ENCODE peak calls at places on chromosomes 11 and 22, in ten cellular contexts. Z is OCI-LY7, G is HFF-Myc, Y is choroid plexus epithelial cell, D is tibial nerve, Q is HL-60, M is Peyer's patch, U is lower leg skin, K is astrocyte of the cerebellum, J is neural progenitor cell. H is an unnamed sample.

GRCh38 chr22:41739576-41739975 is 40.3 kb downstream of the MEI1 start:
- DNase-seq in Z (no peak), G (no peak), Y (no peak), D (no peak), Q (no peak), M (no peak), U (no peak), K (no peak), J (no peak), H (no peak)

GRCh38 chr22:28594784-28595324 is 84.8 kb downstream of the TTC28 start:
- DNase-seq in Z (peak; percentile 62), G (peak; percentile 61), Y (peak; percentile 84), D (no peak), Q (peak; percentile 16), M (no peak), U (no peak), K (peak; percentile 59), J (peak; percentile 74), H (peak; percentile 41)

GRCh38 chr22:50523806-50524663 is 1.4 kb downstream of the SCO2 start:
- DNase-seq in Z (no peak), G (no peak), Y (no peak), D (no peak), Q (no peak), M (peak; percentile 71), U (no peak), K (no peak), J (no peak), H (no peak)

GRCh38 chr22:38110863-38111852 is 674 bp upstream of the BAIAP2L2 start:
- DNase-seq in Z (no peak), G (no peak), Y (no peak), D (no peak), Q (no peak), M (peak; percentile 87), U (no peak), K (no peak), J (peak; percentile 34), H (no peak)

GRCh38 chr11:84847842-84848241 is 779.3 kb downstream of the DLG2 start:
- DNase-seq in Z (no peak), G (no peak), Y (no peak), D (no peak), Q (no peak), M (no peak), U (no peak), K (no peak), J (no peak), H (no peak)

GRCh38 chr11:58179648-58180047 is 9.2 kb upstream of the OR9Q2 start:
- DNase-seq in Z (no peak), G (no peak), Y (no peak), D (no peak), Q (no peak), M (no peak), U (no peak), K (no peak), J (no peak), H (no peak)

GRCh38 chr11:1881442-1882264 is 10.0 kb downstream of the PRR33 start:
- DNase-seq in Z (peak; percentile 73), G (no peak), Y (no peak), D (no peak), Q (no peak), M (no peak), U (no peak), K (no peak), J (no peak), H (no peak)

GRCh38 chr11:132452616-132453015 is 1079.7 kb downstream of the OPCML start:
- DNase-seq in Z (no peak), G (no peak), Y (no peak), D (no peak), Q (no peak), M (no peak), U (no peak), K (no peak), J (no peak), H (no peak)

GRCh38 chr22:33465554-33465953 is 407.4 kb upstream of the SYN3 start:
- DNase-seq in Z (no peak), G (no peak), Y (no peak), D (no peak), Q (no peak), M (no peak), U (peak; percentile 14), K (no peak), J (no peak), H (no peak)

GRCh38 chr22:33467067-33467466 is 408.9 kb upstream of the SYN3 start:
- DNase-seq in Z (no peak), G (no peak), Y (no peak), D (no peak), Q (no peak), M (no peak), U (no peak), K (no peak), J (no peak), H (no peak)

GRCh38 chr22:33464698-33465097 is 406.5 kb upstream of the SYN3 start:
- DNase-seq in Z (no peak), G (no peak), Y (no peak), D (no peak), Q (no peak), M (no peak), U (no peak), K (no peak), J (no peak), H (no peak)

GRCh38 chr22:33470456-33470855 is 412.3 kb upstream of the SYN3 start:
- DNase-seq in Z (no peak), G (no peak), Y (no peak), D (no peak), Q (no peak), M (no peak), U (no peak), K (no peak), J (no peak), H (peak; percentile 26)

DNA sequence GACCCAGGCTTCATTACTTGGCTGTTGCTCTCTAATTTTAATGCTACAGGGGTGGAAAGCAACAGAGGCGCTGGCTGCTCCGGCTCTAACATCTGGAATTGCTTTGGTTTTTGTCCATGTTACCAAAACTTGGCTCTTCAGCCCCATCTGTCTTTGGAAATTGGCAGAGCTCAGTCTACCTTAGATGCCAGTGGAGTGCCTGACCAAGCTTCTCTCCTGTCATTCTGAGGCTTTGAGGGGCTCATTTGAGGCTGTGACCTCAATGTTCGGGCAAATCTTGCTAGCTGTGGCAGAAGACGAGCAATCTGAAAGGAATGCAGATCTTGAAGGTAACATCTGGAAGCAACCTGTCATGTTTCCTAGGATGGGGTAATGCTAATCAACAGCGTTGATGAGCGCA is 409.5 kb upstream of the SYN3 start:
- DNase-seq in Z (no peak), G (peak; percentile 14), Y (peak; percentile 26), D (no peak), Q (no peak), M (no peak), U (no peak), K (no peak), J (no peak), H (no peak)
- TF ChIP-seq CTCF in Z (no peak), G (peak; percentile 41), Y (peak; percentile 45), D (peak; percentile 14), Q (no peak), M (no peak), U (no peak), K (no peak), J (peak; percentile 34), H (no peak)

GRCh38 chr11:110450246-110450645 is 20.5 kb downstream of the FDX1 start:
- DNase-seq in Z (no peak), G (no peak), Y (no peak), D (no peak), Q (no peak), M (no peak), U (no peak), K (no peak), J (no peak), H (no peak)

GRCh38 chr11:110446594-110446993 is 16.8 kb downstream of the FDX1 start:
- DNase-seq in Z (no peak), G (no peak), Y (no peak), D (no peak), Q (no peak), M (no peak), U (no peak), K (no peak), J (no peak), H (no peak)

GRCh38 chr11:110447343-110447742 is 17.6 kb downstream of the FDX1 start:
- DNase-seq in Z (no peak), G (no peak), Y (no peak), D (no peak), Q (no peak), M (no peak), U (no peak), K (no peak), J (no peak), H (no peak)

GRCh38 chr11:110445428-110445827 is 15.7 kb downstream of the FDX1 start:
- DNase-seq in Z (no peak), G (no peak), Y (no peak), D (no peak), Q (no peak), M (no peak), U (no peak), K (no peak), J (no peak), H (no peak)

GRCh38 chr11:110447897-110448522 is 18.3 kb downstream of the FDX1 start:
- DNase-seq in Z (peak; percentile 35), G (no peak), Y (peak; percentile 35), D (no peak), Q (no peak), M (no peak), U (no peak), K (no peak), J (no peak), H (no peak)
- TF ChIP-seq CTCF in Z (peak; percentile 93), G (peak; percentile 20), Y (peak; percentile 40), D (peak; percentile 42), Q (no peak), M (peak; percentile 60), U (no peak), K (peak; percentile 9), J (peak; percentile 62), H (peak; percentile 23)

GRCh38 chr11:8086571-8086970 is 5.6 kb downstream of the TUB start:
- DNase-seq in Z (no peak), G (no peak), Y (no peak), D (no peak), Q (no peak), M (no peak), U (no peak), K (no peak), J (no peak), H (no peak)

GRCh38 chr11:8085006-8085645 is 4.1 kb downstream of the TUB start:
- DNase-seq in Z (no peak), G (no peak), Y (no peak), D (no peak), Q (no peak), M (no peak), U (no peak), K (no peak), J (no peak), H (no peak)

GRCh38 chr11:8086001-8086479 is 5.0 kb downstream of the TUB start:
- DNase-seq in Z (no peak), G (no peak), Y (no peak), D (no peak), Q (no peak), M (no peak), U (no peak), K (no peak), J (no peak), H (no peak)

GRCh38 chr11:8087756-8088155 is 6.7 kb downstream of the TUB start:
- DNase-seq in Z (no peak), G (no peak), Y (no peak), D (no peak), Q (no peak), M (no peak), U (no peak), K (no peak), J (no peak), H (no peak)

GRCh38 chr11:8087185-8087584 is 6.2 kb downstream of the TUB start:
- DNase-seq in Z (no peak), G (no peak), Y (no peak), D (no peak), Q (no peak), M (no peak), U (no peak), K (no peak), J (peak; percentile 59), H (no peak)
- TF ChIP-seq CTCF in Z (peak; percentile 17), G (peak; percentile 8), Y (peak; percentile 46), D (no peak), Q (no peak), M (no peak), U (no peak), K (peak; percentile 21), J (peak; percentile 56), H (no peak)

GRCh38 chr11:77815459-77815858 is 5.1 kb downstream of the RSF1 start:
- DNase-seq in Z (no peak), G (no peak), Y (no peak), D (no peak), Q (no peak), M (no peak), U (no peak), K (no peak), J (no peak), H (no peak)

GRCh38 chr11:77820565-77821348 is at the start of the genes AAMDC and RSF1:
- DNase-seq in Z (peak; percentile 96), G (peak; percentile 93), Y (peak; percentile 99), D (peak; percentile 99), Q (peak; percentile 93), M (peak; percentile 99), U (peak; percentile 98), K (peak; percentile 98), J (peak; percentile 99), H (peak; percentile 96)

GRCh38 chr11:77821349-77821851 is 456 bp downstream of the AAMDC start:
- DNase-seq in Z (peak; percentile 16), G (no peak), Y (peak; percentile 52), D (peak; percentile 13), Q (no peak), M (peak; percentile 56), U (peak; percentile 21), K (no peak), J (no peak), H (peak; percentile 28)

GRCh38 chr11:77819921-77820564 is 479 bp downstream of the RSF1 start:
- DNase-seq in Z (peak; percentile 41), G (no peak), Y (peak; percentile 47), D (peak; percentile 15), Q (no peak), M (peak; percentile 63), U (peak; percentile 42), K (no peak), J (peak; percentile 80), H (peak; percentile 46)

DNA sequence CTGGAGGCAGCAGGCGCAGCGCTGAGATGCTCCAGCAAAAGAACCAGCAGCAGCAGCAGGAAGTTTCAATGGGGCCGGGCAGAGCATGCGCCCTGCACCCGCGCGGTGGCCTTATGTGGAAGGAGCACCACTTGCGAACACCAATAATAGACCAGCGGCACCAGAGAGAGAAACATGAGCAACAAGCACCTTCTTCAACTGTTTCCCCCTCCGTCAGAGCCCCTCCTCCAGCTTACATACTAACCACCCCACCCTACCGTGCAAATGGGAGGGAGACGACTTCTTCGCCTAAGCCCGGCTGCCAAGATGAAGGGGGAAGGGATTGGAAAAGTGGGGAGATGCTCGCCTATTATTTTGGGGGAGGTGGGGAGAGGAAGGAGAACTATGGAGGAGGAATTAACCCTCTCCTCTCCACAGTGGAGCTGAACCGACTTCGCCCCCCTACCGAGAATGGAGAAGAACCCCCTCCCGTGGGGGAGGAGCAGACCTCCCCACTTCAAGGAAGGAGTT is 1.1 kb downstream of the RSF1 start:
- DNase-seq in Z (peak; percentile 93), G (peak; percentile 63), Y (peak; percentile 96), D (peak; percentile 79), Q (peak; percentile 56), M (peak; percentile 83), U (peak; percentile 83), K (peak; percentile 74), J (peak; percentile 91), H (peak; percentile 84)
- TF ChIP-seq CTCF in Z (no peak), G (no peak), Y (peak; percentile 29), D (peak; percentile 54), Q (no peak), M (peak; percentile 42), U (no peak), K (peak; percentile 34), J (no peak), H (no peak)

H was measured in GM10248.